ENCODE peak calls at places on chromosome 14, in five cellular contexts. W is K562; B is left lung; S is central memory CD8-positive, alpha-beta T cell; P is activated B cell treated with CpG ODN at 0.5 μM for 24 hours. R is an unnamed sample.

GRCh38 chr14:72254202-72254939 is 322.1 kb downstream of the RGS6 start:
- ATAC-seq in W (no peak), B (no peak), S (no peak), P (no peak), R (no peak)

GRCh38 chr14:50766338-50766886 is 64.5 kb downstream of the NIN start:
- ATAC-seq in P (no peak), S (no peak), B (no peak), W (no peak), R (no peak)

GRCh38 chr14:71647086-71647784 is 285.0 kb upstream of the RGS6 start:
- ATAC-seq in P (no peak), S (no peak), W (no peak), B (peak; percentile 79), R (peak; percentile 87)

GRCh38 chr14:56666294-56666693 is 86.7 kb downstream of the TMEM260 start:
- ATAC-seq in S (no peak), B (no peak), W (no peak), P (no peak), R (no peak)

GRCh38 chr14:28773917-28774691 is 7.5 kb downstream of the FOXG1 start:
- ATAC-seq in P (no peak), B (peak; percentile 89), W (peak; percentile 87), S (no peak), R (no peak)

GRCh38 chr14:97350894-97351713 is 553.9 kb downstream of the VRK1 start:
- ATAC-seq in W (no peak), B (no peak), S (no peak), P (no peak), R (no peak)

GRCh38 chr14:54481695-54482094 is 7.1 kb downstream of the GMFB start:
- ATAC-seq in P (no peak), S (no peak), W (no peak), B (no peak), R (peak; percentile 66)

GRCh38 chr14:57189070-57189469 is 79.6 kb downstream of the EXOC5 start:
- ATAC-seq in S (no peak), B (peak; percentile 25), W (peak; percentile 63), P (no peak), R (no peak)

GRCh38 chr14:42224053-42224888 is 617.6 kb downstream of the LRFN5 start:
- ATAC-seq in S (no peak), B (peak; percentile 83), W (no peak), P (no peak), R (peak; percentile 46)

GRCh38 chr14:89165189-89165809 is 251.7 kb downstream of the FOXN3 start:
- ATAC-seq in W (peak; percentile 91), P (peak; percentile 66), S (peak; percentile 52), B (peak; percentile 71), R (peak; percentile 41)